ENCODE peak calls at places on chromosomes 3 and 15, in four cellular contexts. B is Peyer's patch, K is psoas muscle, C is H1. Z is an unnamed sample. For H3K4me1 and H3K36me3, the result is how much of the 10 kb centered on the place peaks cover.

GRCh38 chr15:33706173-33706572 is 262.1 kb upstream of the CHRM5 start:
- DNase-seq in K (no peak), B (no peak), C (no peak), Z (no peak)

GRCh38 chr3:73624363-73625123 is at the start of gene PDZRN3:
- DNase-seq in C (peak), K (peak), B (no peak), Z (no peak)

GRCh38 chr15:99476413-99477222 is 89.2 kb upstream of the MEF2A start:
- DNase-seq in C (no peak), B (peak), K (peak), Z (no peak)

GRCh38 chr15:59247364-59247763 is 40.7 kb downstream of the LDHAL6B start:
- DNase-seq in B (peak), K (peak), C (peak), Z (peak)

GRCh38 chr3:113205481-113205880 is 5.9 kb upstream of the BOC start:
- DNase-seq in C (no peak), K (no peak), B (no peak), Z (no peak)

GRCh38 chr3:19029837-19030835 is 118.2 kb upstream of the KCNH8 start:
- DNase-seq in K (no peak), C (no peak), B (no peak), Z (no peak)

GRCh38 chr3:161423911-161424522 is 52.7 kb upstream of the SPTSSB start:
- DNase-seq in C (no peak), B (no peak), K (no peak), Z (peak)

GRCh38 chr3:156812521-156813335 is 13.4 kb upstream of the LEKR1 start:
- DNase-seq in C (no peak), B (no peak), K (no peak), Z (no peak)

GRCh38 chr15:48565560-48566482 is 79.7 kb downstream of the FBN1 start:
- DNase-seq in C (no peak), B (no peak), K (no peak), Z (no peak)

GRCh38 chr15:63044645-63045437 is 2.3 kb downstream of the TPM1 start:
- DNase-seq in K (peak), C (no peak), B (no peak), Z (peak)

GRCh38 chr3:188271226-188271894 is 117.4 kb downstream of the LPP start:
- DNase-seq in B (no peak), K (no peak), C (no peak), Z (no peak)

GRCh38 chr3:52524752-52525661 is 8.7 kb downstream of the NT5DC2 start:
- DNase-seq in C (no peak), B (no peak), K (peak), Z (no peak)

GRCh38 chr3:195250473-195251251 is 20.3 kb downstream of the XXYLT1 start:
- DNase-seq in C (no peak), K (peak), B (no peak), Z (no peak)

GRCh38 chr3:99865321-99865720 is 47.7 kb downstream of the CMSS1 start:
- DNase-seq in K (no peak), B (no peak), C (no peak), Z (no peak)

GRCh38 chr3:38579551-38580449 is 69.7 kb downstream of the SCN5A start:
- DNase-seq in K (no peak), C (no peak), B (peak), Z (peak)

GRCh38 chr3:15923640-15924405 is 126.0 kb upstream of the ANKRD28 start:
- DNase-seq in C (no peak), B (no peak), K (no peak), Z (no peak)

GRCh38 chr3:25080461-25080860 is 347.6 kb upstream of the RARB start:
- DNase-seq in B (no peak), C (no peak), K (no peak), Z (no peak)

GRCh38 chr3:170506556-170506955 is 79.3 kb downstream of the SLC7A14 start:
- DNase-seq in B (no peak), K (no peak), C (no peak), Z (no peak)

GRCh38 chr15:99345832-99346462 is 94.7 kb downstream of the LRRC28 start:
- DNase-seq in K (no peak), C (no peak), B (no peak), Z (no peak)

GRCh38 chr15:67066041-67067021 is 929 bp downstream of the SMAD3 start:
- DNase-seq in K (peak), C (no peak), B (no peak), Z (peak)

GRCh38 chr15:36330598-36330997 is 248.8 kb upstream of the CDIN1 start:
- DNase-seq in K (no peak), B (no peak), C (no peak), Z (no peak)

GRCh38 chr3:128650096-128651050 is at the start of gene RPN1:
- DNase-seq in C (peak), B (peak), K (peak), Z (peak)

GRCh38 chr3:132593950-132594328 is 3.1 kb upstream of the ACKR4 start:
- DNase-seq in B (no peak), K (no peak), C (no peak), Z (no peak)

GRCh38 chr3:197507081-197507480 is 48.7 kb downstream of the BDH1 start:
- DNase-seq in K (no peak), B (no peak), C (no peak), Z (peak)

GRCh38 chr3:137204409-137204808 is 246.6 kb downstream of the IL20RB start:
- DNase-seq in C (no peak), B (no peak), K (no peak), Z (no peak)

GRCh38 chr3:122019493-122019892 is 2.6 kb downstream of the ILDR1 start:
- DNase-seq in C (no peak), B (no peak), K (no peak), Z (no peak)

GRCh38 chr3:54046677-54047214 is 75.6 kb upstream of the CACNA2D3 start:
- DNase-seq in B (no peak), K (no peak), C (no peak), Z (no peak)

GRCh38 chr15:98412852-98413251 is 235.5 kb upstream of the IGF1R start:
- DNase-seq in B (no peak), K (no peak), C (no peak), Z (no peak)

GRCh38 chr3:32374788-32375595 is 16.7 kb upstream of the CMTM7 start:
- DNase-seq in K (no peak), C (no peak), B (peak), Z (peak)

GRCh38 chr15:83200162-83200561 is 7.5 kb downstream of the HDGFL3 start:
- DNase-seq in C (no peak), K (no peak), B (no peak), Z (no peak)

GRCh38 chr3:9794400-9794799 is 1.5 kb downstream of the ARPC4 start:
- DNase-seq in K (no peak), C (no peak), B (no peak), Z (no peak)

GRCh38 chr3:107662109-107662477 is 139.3 kb downstream of the BBX start:
- DNase-seq in C (no peak), K (no peak), B (no peak), Z (no peak)
- H3K4me3 ChIP-seq in C (no peak), K (peak), B (no peak), Z (no peak)

GRCh38 chr3:125002414-125002811 is 53.4 kb downstream of the HEG1 start:
- DNase-seq in B (no peak), K (no peak), C (no peak), Z (no peak)

GRCh38 chr3:125001557-125002413 is 54.0 kb downstream of the HEG1 start:
- DNase-seq in K (no peak), B (no peak), C (no peak), Z (no peak)

GRCh38 chr3:124999317-124999716 is 56.5 kb downstream of the HEG1 start:
- DNase-seq in C (no peak), K (no peak), B (no peak), Z (no peak)

GRCh38 chr3:124999897-125000296 is 55.9 kb downstream of the HEG1 start:
- DNase-seq in K (no peak), C (no peak), B (no peak), Z (no peak)

GRCh38 chr3:125000661-125001060 is 55.1 kb downstream of the HEG1 start:
- DNase-seq in C (no peak), K (no peak), B (no peak), Z (no peak)
- H3K4me1 ChIP-seq in C (under half), K (under half), B (under half), Z (under half)

GRCh38 chr3:97957617-97958311 is 14.5 kb downstream of the RIOX2 start:
- DNase-seq in C (no peak), B (no peak), K (peak), Z (no peak)
- H3K36me3 ChIP-seq in C (under half), B (under half), K (under half), Z (under half)

DNA sequence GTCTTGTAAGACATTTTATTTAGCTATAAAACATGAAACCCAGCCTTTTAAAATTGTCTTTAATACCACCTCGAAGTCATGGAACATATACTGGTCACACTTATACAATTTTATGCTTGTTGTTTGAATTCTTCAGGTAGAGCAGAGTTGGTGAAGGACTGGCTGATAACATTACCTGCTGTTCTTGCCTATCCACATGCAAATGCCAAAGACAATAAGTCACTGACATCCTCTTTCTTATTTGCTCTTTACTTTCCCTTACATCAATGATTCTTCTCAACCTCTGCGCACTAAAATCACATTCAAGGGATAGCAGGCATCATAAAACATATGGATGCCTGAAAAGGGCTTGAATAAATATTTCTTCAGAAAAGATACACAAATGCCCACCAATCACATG is 392.5 kb upstream of the ATP11B start:
- DNase-seq in K (no peak), C (no peak), B (no peak), Z (no peak)
- H3K4me3 ChIP-seq in K (no peak), C (no peak), B (no peak), Z (no peak)

GRCh38 chr15:89395461-89395875 is 60.8 kb upstream of the POLG start:
- DNase-seq in B (no peak), C (no peak), K (no peak), Z (no peak)

GRCh38 chr15:89396723-89397652 is 62.4 kb upstream of the POLG start:
- DNase-seq in C (no peak), K (no peak), B (no peak), Z (no peak)

GRCh38 chr15:89399070-89399389 is 64.4 kb upstream of the POLG start:
- DNase-seq in C (no peak), B (no peak), K (no peak), Z (no peak)

GRCh38 chr15:89397653-89398023 is 63.0 kb upstream of the POLG start:
- DNase-seq in K (no peak), B (no peak), C (no peak), Z (no peak)

GRCh38 chr15:89395996-89396395 is 61.4 kb upstream of the POLG start:
- DNase-seq in K (no peak), B (no peak), C (no peak), Z (no peak)
- H3K4me1 ChIP-seq in K (under half), B (under half), C (under half), Z (under half)

GRCh38 chr3:89859738-89860137 is 752.3 kb downstream of the EPHA3 start:
- DNase-seq in B (no peak), K (no peak), C (no peak), Z (no peak)
- H3K36me3 ChIP-seq in B (under half), K (under half), C (under half), Z (under half)

DNA sequence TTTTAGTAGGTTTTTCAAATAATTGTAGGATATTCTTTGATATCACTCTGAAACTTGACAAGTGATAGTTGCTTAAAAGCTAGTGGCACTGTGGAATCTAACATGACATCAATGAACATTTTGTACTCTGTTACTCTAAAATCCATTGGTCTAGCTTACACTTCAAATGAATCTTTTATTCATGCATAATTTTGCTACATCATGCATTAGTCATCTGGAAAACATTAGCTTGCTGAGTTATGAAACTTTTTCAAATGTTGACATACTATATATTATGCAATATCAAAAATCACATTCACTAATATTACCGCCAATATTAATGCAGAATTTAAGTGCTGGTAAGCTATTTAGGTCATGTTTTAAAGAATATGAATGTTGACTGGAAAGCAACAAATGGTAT is 278.0 kb upstream of the CHRNA7 start:
- DNase-seq in B (no peak), C (no peak), K (no peak), Z (no peak)
- H3K4me3 ChIP-seq in B (no peak), C (no peak), K (no peak), Z (no peak)

DNA sequence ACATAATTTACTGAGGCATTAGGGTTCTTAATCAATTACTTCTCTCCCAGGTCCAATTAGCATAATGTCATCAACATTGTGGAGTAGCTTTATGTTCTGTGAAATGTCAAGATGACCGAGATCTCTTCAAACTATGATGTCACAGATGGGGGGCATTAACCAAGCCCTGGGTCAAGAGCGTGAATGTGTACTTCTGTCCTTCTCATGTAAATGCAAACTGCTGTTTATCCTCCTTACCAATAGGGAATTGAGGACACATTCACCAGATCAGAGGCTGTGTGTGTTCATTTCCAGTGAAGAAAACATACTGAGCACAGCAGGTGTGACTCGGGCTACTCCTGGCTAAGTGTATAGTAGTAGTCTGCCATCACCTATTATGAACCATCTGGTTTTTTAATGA is 177.9 kb downstream of the MINAR1 start:
- DNase-seq in C (no peak), B (no peak), K (no peak), Z (no peak)
- H3K4me1 ChIP-seq in C (under half), B (under half), K (under half), Z (under half)